ENCODE peak calls at places on chromosomes 12 and 14, in seven cellular contexts. C is activated T-cell treated with anti-CD3 and anti-CD28 coated beads for 1 hour; R is cardiac fibroblast; V is stimulated activated CD4-positive, alpha-beta T cell treated with anti-CD3 and anti-CD28 coated beads, Interleukin-4, amount 100 ng/mL, for 4 hours; N is NCI-H2081; B is kidney; H is fibroblast of villous mesenchyme. M is an unnamed sample.

GRCh38 chr14:102605026-102605425 is 12.6 kb downstream of the RCOR1 start:
- DNase-seq in C (no peak), R (peak), V (no peak), N (no peak), B (no peak), H (peak), M (peak)

GRCh38 chr12:9066755-9067433 is 48.8 kb downstream of the A2M start:
- DNase-seq in C (no peak), R (no peak), V (no peak), N (no peak), B (no peak), H (no peak), M (no peak)

GRCh38 chr12:88579572-88579940 is 715 bp downstream of the KITLG start:
- DNase-seq in C (no peak), R (no peak), V (no peak), N (peak), B (peak), H (no peak), M (peak)

GRCh38 chr14:64536488-64537245 is 3.9 kb upstream of the HSPA2 start:
- DNase-seq in C (no peak), R (peak), V (no peak), N (no peak), B (no peak), H (peak), M (no peak)

GRCh38 chr12:94074970-94075695 is 73.2 kb upstream of the PLXNC1 start:
- DNase-seq in C (no peak), R (peak), V (no peak), N (no peak), B (peak), H (peak), M (peak)

GRCh38 chr14:63875311-63875710 is 22.5 kb downstream of the SYNE2 start:
- DNase-seq in C (no peak), R (peak), V (no peak), N (no peak), B (peak), H (peak), M (no peak)

GRCh38 chr12:108236366-108236765 is 102.7 kb downstream of the CMKLR1 start:
- DNase-seq in C (no peak), R (no peak), V (no peak), N (no peak), B (no peak), H (no peak), M (no peak)

GRCh38 chr12:42868291-42868690 is 278.7 kb upstream of the PRICKLE1 start:
- DNase-seq in C (no peak), R (no peak), V (no peak), N (no peak), B (no peak), H (no peak), M (no peak)

GRCh38 chr14:100246809-100247428 is 8.0 kb downstream of the YY1 start:
- DNase-seq in C (no peak), R (peak), V (no peak), N (peak), B (no peak), H (peak), M (no peak)

GRCh38 chr14:41607119-41607785 is 576 bp downstream of the LRFN5 start:
- DNase-seq in C (no peak), R (no peak), V (no peak), N (peak), B (peak), H (peak), M (no peak)

GRCh38 chr14:102028733-102029132 is 58.1 kb downstream of the HSP90AA1 start:
- DNase-seq in C (no peak), R (peak), V (no peak), N (no peak), B (peak), H (peak), M (no peak)

GRCh38 chr14:89491701-89492381 is 74.8 kb upstream of the FOXN3 start:
- DNase-seq in C (no peak), R (peak), V (no peak), N (no peak), B (no peak), H (no peak), M (no peak)

GRCh38 chr12:98698603-98699463 is 53.7 kb downstream of the APAF1 start:
- DNase-seq in C (no peak), R (peak), V (peak), N (peak), B (peak), H (peak), M (peak)

GRCh38 chr12:62778187-62778586 is 156.8 kb downstream of the PPM1H start:
- DNase-seq in C (no peak), R (no peak), V (no peak), N (no peak), B (no peak), H (no peak), M (no peak)

GRCh38 chr14:60183724-60184596 is 18.8 kb upstream of the DHRS7 start:
- DNase-seq in C (no peak), R (peak), V (no peak), N (peak), B (no peak), H (peak), M (no peak)

GRCh38 chr12:53048780-53049401 is 974 bp upstream of the TNS2 start:
- DNase-seq in C (no peak), R (peak), V (no peak), N (no peak), B (peak), H (peak), M (peak)

GRCh38 chr12:5691943-5692342 is 253.1 kb downstream of the ANO2 start:
- DNase-seq in C (no peak), R (no peak), V (no peak), N (no peak), B (no peak), H (peak), M (no peak)

GRCh38 chr12:120327593-120327992 is at the start of gene PLA2G1B:
- DNase-seq in C (no peak), R (no peak), V (no peak), N (no peak), B (no peak), H (no peak), M (no peak)

GRCh38 chr14:100237735-100238418 is 1.1 kb upstream of the YY1 start:
- DNase-seq in C (peak), R (peak), V (peak), N (peak), B (no peak), H (peak), M (peak)

GRCh38 chr12:49537231-49537708 is 1.6 kb upstream of the KCNH3 start:
- DNase-seq in C (no peak), R (no peak), V (no peak), N (no peak), B (no peak), H (no peak), M (no peak)

GRCh38 chr12:23221066-23221465 is 596.1 kb downstream of the ETNK1 start:
- DNase-seq in C (no peak), R (no peak), V (no peak), N (no peak), B (no peak), H (no peak), M (peak)

GRCh38 chr12:10395390-10395998 is 5.7 kb upstream of the KLRK1 start:
- DNase-seq in C (no peak), R (peak), V (no peak), N (peak), B (no peak), H (peak), M (no peak)

GRCh38 chr12:68225576-68226476 is at the start of gene IL26:
- DNase-seq in C (no peak), R (no peak), V (no peak), N (no peak), B (no peak), H (no peak), M (no peak)

GRCh38 chr12:78571953-78572352 is 292.6 kb upstream of the SYT1 start:
- DNase-seq in C (no peak), R (no peak), V (no peak), N (peak), B (no peak), H (no peak), M (no peak)

GRCh38 chr12:56267443-56268071 is 815 bp downstream of the COQ10A start:
- DNase-seq in C (no peak), R (no peak), V (no peak), N (no peak), B (peak), H (no peak), M (peak)

GRCh38 chr14:28468191-28469151 is 298.1 kb upstream of the FOXG1 start:
- DNase-seq in C (no peak), R (no peak), V (no peak), N (no peak), B (no peak), H (no peak), M (no peak)

GRCh38 chr12:3276226-3276625 is 199.0 kb downstream of the TSPAN9 start:
- DNase-seq in C (no peak), R (no peak), V (no peak), N (no peak), B (no peak), H (no peak), M (no peak)

GRCh38 chr12:5945071-5946008 is at the start of gene ANO2:
- DNase-seq in C (no peak), R (peak), V (no peak), N (peak), B (peak), H (no peak), M (peak)

GRCh38 chr12:132172619-132173018 is 28.4 kb downstream of the NOC4L start:
- DNase-seq in C (no peak), R (no peak), V (no peak), N (no peak), B (peak), H (no peak), M (no peak)

GRCh38 chr12:120873231-120873630 is 30.9 kb downstream of the SPPL3 start:
- DNase-seq in C (no peak), R (no peak), V (no peak), N (no peak), B (no peak), H (no peak), M (no peak)

GRCh38 chr14:90483551-90483950 is 86.7 kb downstream of the CALM1 start:
- DNase-seq in C (peak), R (no peak), V (peak), N (peak), B (peak), H (no peak), M (peak)

GRCh38 chr12:45184145-45184958 is 31.5 kb upstream of the ANO6 start:
- DNase-seq in C (no peak), R (no peak), V (no peak), N (no peak), B (no peak), H (no peak), M (no peak)

GRCh38 chr14:77023001-77023996 is 5.2 kb downstream of the IRF2BPL start:
- DNase-seq in C (no peak), R (peak), V (peak), N (peak), B (no peak), H (peak), M (peak)

GRCh38 chr14:105211758-105212089 is 30.6 kb upstream of the NUDT14 start:
- DNase-seq in C (no peak), R (no peak), V (no peak), N (no peak), B (no peak), H (no peak), M (no peak)

GRCh38 chr12:130375888-130376287 is 38.2 kb downstream of the PIWIL1 start:
- DNase-seq in C (no peak), R (no peak), V (no peak), N (no peak), B (no peak), H (no peak), M (no peak)

GRCh38 chr12:122203968-122204828 is 689 bp downstream of the B3GNT4 start:
- DNase-seq in C (no peak), R (no peak), V (no peak), N (no peak), B (peak), H (no peak), M (peak)

GRCh38 chr14:98937712-98938505 is 334.1 kb downstream of the BCL11B start:
- DNase-seq in C (no peak), R (no peak), V (no peak), N (no peak), B (no peak), H (no peak), M (no peak)

GRCh38 chr12:115491851-115492250 is 785.6 kb downstream of the MED13L start:
- DNase-seq in C (no peak), R (no peak), V (no peak), N (no peak), B (no peak), H (no peak), M (no peak)

GRCh38 chr12:21615441-21615840 is 10.8 kb upstream of the GYS2 start:
- DNase-seq in C (no peak), R (no peak), V (peak), N (no peak), B (no peak), H (no peak), M (no peak)

M was measured in thyroid gland.